ENCODE peak calls at places on chromosomes 2 and 18, in six cellular contexts. L is GM12891, N is heart left ventricle, O is body of pancreas, H is breast epithelium, J is K562. X is an unnamed sample.

GRCh38 chr2:199409705-199410104 is 48.0 kb downstream of the SATB2 start:
- DNase-seq in L (no peak), H (no peak), N (no peak), O (no peak), J (no peak), X (no peak)

GRCh38 chr2:97935719-97936161 is 60.0 kb downstream of the TMEM131 start:
- DNase-seq in L (no peak), H (no peak), N (no peak), J (no peak), O (no peak), X (no peak)

GRCh38 chr18:61681065-61681464 is 211.7 kb downstream of the RNF152 start:
- DNase-seq in L (no peak), N (no peak), O (no peak), J (no peak), H (no peak), X (no peak)

GRCh38 chr18:56221195-56222065 is 417.0 kb downstream of the TXNL1 start:
- DNase-seq in N (no peak), H (no peak), L (no peak), O (peak), J (no peak), X (no peak)

GRCh38 chr2:28568533-28568932 is 72.7 kb downstream of the PLB1 start:
- DNase-seq in H (no peak), L (no peak), J (no peak), N (no peak), O (no peak), X (no peak)

GRCh38 chr18:46447792-46448191 is 209.2 kb downstream of the LOXHD1 start:
- DNase-seq in H (no peak), N (no peak), O (no peak), J (no peak), L (no peak), X (no peak)

GRCh38 chr2:230220347-230220969 is 674 bp upstream of the SP110 start:
- DNase-seq in H (peak), L (no peak), J (no peak), O (peak), N (no peak), X (no peak)

GRCh38 chr2:49426991-49427390 is 272.7 kb upstream of the FSHR start:
- DNase-seq in J (no peak), O (no peak), H (no peak), L (no peak), N (no peak), X (no peak)

GRCh38 chr2:42314892-42315468 is 46.0 kb downstream of the COX7A2L start:
- DNase-seq in N (no peak), O (no peak), H (no peak), J (no peak), L (no peak), X (peak)

GRCh38 chr2:175414872-175415487 is 233.5 kb upstream of the ATP5MC3 start:
- DNase-seq in N (peak), H (peak), J (peak), O (peak), L (peak), X (peak)

DNA sequence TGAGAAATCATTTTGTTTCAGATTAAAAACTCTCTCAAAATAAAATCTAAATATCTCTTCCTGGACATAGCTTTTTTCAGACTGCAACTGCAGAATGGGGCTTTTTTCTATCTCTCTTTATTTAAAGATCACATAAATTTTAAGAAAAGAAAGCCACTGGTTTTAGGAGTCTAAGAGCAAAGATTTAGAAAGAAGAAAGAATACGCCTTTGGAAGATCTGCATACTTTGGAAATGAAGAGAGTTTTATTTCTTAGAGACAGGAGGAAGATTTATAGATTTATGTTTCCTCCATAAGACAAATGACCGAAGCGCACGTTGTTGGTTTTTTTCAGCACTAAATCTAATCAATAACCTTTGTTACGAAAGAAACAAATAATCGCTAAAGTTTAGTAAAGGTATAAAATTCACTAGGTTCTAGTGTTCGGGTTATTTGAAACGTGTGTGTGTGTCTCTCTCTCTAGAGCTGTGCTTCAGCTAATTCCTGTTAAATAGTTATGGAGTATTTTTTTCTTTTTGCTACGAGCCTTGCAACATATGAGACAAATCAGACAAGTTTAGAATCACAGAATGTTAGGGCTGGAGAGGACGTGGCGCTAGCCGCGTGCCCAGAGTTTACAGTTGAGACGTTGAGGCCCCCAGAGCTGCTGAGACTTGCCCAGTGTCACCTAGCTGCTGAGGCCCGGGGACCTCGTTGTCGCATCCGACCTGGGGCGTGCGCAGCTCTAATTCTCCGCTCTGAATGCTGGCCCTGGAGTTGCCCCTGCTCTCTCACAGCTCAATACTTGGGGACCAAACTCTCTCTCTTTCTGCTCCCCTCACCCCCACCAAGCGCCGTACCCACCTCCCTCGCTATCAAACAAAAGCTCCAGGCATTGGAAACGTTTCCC is 69.8 kb downstream of the CTAGE1 start:
- DNase-seq in N (peak), J (no peak), O (peak), H (no peak), L (no peak), X (no peak)
- TF ChIP-seq POLR2A in N (no peak), J (no peak), O (no peak), H (no peak), L (no peak), X (no peak)

GRCh38 chr2:235544687-235544965 is 50.8 kb downstream of the AGAP1 start:
- DNase-seq in N (no peak), H (no peak), L (no peak), J (no peak), O (no peak), X (no peak)
- TF ChIP-seq POLR2A in N (no peak), H (no peak), L (no peak), J (no peak), O (no peak), X (no peak)

DNA sequence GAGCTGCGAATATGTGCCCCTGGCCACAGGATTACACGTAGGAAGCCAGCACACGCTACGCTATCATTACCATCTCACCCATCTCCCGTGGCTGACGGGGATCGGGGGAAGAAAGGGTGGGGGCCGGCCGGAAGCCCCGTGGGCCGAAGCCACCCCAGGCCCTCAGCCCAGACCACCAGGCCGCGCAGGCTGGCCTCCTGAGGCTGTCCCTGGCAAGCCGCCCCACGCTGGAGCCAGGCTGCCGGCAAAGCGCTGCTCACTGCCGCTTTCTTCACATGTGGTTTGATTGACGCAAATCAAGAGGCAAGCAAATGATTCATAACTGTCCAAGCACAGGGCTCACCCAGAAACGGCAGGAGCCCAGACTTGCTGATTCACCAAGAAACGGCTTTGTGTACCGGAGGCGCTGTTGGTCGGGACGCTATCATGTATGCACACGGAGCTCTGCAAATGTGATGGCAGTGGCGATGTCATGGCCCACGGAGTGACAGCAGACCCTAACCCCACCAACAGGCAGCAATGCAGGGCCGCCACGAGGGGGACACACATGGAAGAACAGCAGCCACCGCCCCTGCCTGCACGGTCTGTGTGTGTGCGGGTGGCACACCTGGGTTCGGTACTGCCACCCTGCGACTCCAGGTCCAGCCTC is 125.7 kb downstream of the HDAC4 start:
- DNase-seq in H (peak), J (peak), L (no peak), O (peak), N (peak), X (peak)
- TF ChIP-seq POLR2A in H (no peak), J (no peak), L (no peak), O (no peak), N (no peak), X (no peak)

GRCh38 chr18:75209129-75209951 is at the start of gene PTGR3:
- DNase-seq in O (peak), L (peak), N (peak), H (peak), J (peak), X (peak)
- TF ChIP-seq POLR2A in O (peak), L (peak), N (no peak), H (no peak), J (no peak), X (peak)

GRCh38 chr18:3442894-3443293 is 7.1 kb upstream of the TGIF1 start:
- DNase-seq in L (no peak), J (no peak), O (no peak), N (no peak), H (no peak), X (no peak)
- TF ChIP-seq POLR2A in L (no peak), J (no peak), O (no peak), N (no peak), H (no peak), X (no peak)

GRCh38 chr2:235511187-235511661 is 17.4 kb downstream of the AGAP1 start:
- DNase-seq in O (peak), L (no peak), J (no peak), N (no peak), H (no peak), X (peak)
- TF ChIP-seq POLR2A in O (no peak), L (no peak), J (no peak), N (no peak), H (no peak), X (no peak)

GRCh38 chr2:217903859-217904613 is 98.8 kb downstream of the TNS1 start:
- DNase-seq in N (peak), L (no peak), J (no peak), H (peak), O (peak), X (no peak)
- TF ChIP-seq POLR2A in N (no peak), L (no peak), J (no peak), H (no peak), O (no peak), X (no peak)

GRCh38 chr2:74553892-74554820 is at the start of the genes DOK1 and LOXL3:
- DNase-seq in J (peak), N (peak), L (peak), H (peak), O (peak), X (peak)
- TF ChIP-seq POLR2A in J (no peak), N (no peak), L (peak), H (no peak), O (no peak), X (peak)

X was measured in H54.